ENCODE peak calls at places on chromosomes 7 and 10, in six cellular contexts. W is HCT116, M is endodermal cell, Q is fibroblast of lung, K is colonic mucosa, Z is SK-N-SH. V is an unnamed sample.

GRCh38 chr10:58467931-58468635 is 44.6 kb upstream of the BICC1 start:
- DNase-seq in Z (no peak), K (no peak), Q (no peak), W (no peak), M (no peak), V (no peak)

GRCh38 chr7:100694196-100694745 is at the start of gene GIGYF1:
- DNase-seq in W (no peak), K (peak; percentile 72), M (peak; percentile 87), Z (peak; percentile 100), Q (peak; percentile 57), V (peak; percentile 52)

GRCh38 chr10:45001382-45002148 is 842 bp downstream of the ZNF22 start:
- DNase-seq in Q (peak; percentile 81), Z (peak; percentile 79), M (peak; percentile 74), W (no peak), K (peak; percentile 72), V (peak; percentile 83)

GRCh38 chr7:22700559-22701002 is 26.4 kb upstream of the IL6 start:
- DNase-seq in M (no peak), W (no peak), Q (peak; percentile 76), Z (no peak), K (no peak), V (peak; percentile 54)

GRCh38 chr7:38932509-38933168 is 23.6 kb upstream of the VPS41 start:
- DNase-seq in Z (peak; percentile 53), W (peak; percentile 55), M (peak; percentile 90), K (peak; percentile 64), Q (peak; percentile 18), V (peak; percentile 65)

GRCh38 chr10:122386514-122386913 is 12.0 kb downstream of the PLEKHA1 start:
- DNase-seq in M (no peak), Z (no peak), W (no peak), K (no peak), Q (no peak), V (no peak)

GRCh38 chr7:130943336-130943901 is 209.4 kb upstream of the KLF14 start:
- DNase-seq in Z (no peak), K (no peak), M (no peak), W (no peak), Q (peak; percentile 93), V (peak; percentile 76)

GRCh38 chr7:80259-81236 is 111.8 kb upstream of the FAM20C start:
- DNase-seq in W (no peak), K (peak; percentile 14), M (peak; percentile 35), Z (no peak), Q (no peak), V (no peak)

GRCh38 chr10:4848341-4849041 is 22.5 kb downstream of the AKR1E2 start:
- DNase-seq in K (no peak), W (no peak), Z (no peak), Q (no peak), M (no peak), V (peak; percentile 7)

GRCh38 chr10:92181575-92181974 is 109.3 kb downstream of the CPEB3 start:
- DNase-seq in K (no peak), Z (no peak), Q (no peak), W (no peak), M (no peak), V (peak; percentile 28)
- TF ChIP-seq CTCF in K (no peak), Z (peak; percentile 45), Q (peak; percentile 37), W (peak; percentile 47), M (peak; percentile 71), V (peak; percentile 45)

GRCh38 chr10:69803809-69804208 is 2.1 kb downstream of the COL13A1 start:
- DNase-seq in Q (no peak), Z (no peak), W (no peak), K (no peak), M (no peak), V (no peak)
- H3K4me3 ChIP-seq in Q (peak overlapping the region; percentile 92), Z (peak overlapping the region; percentile 84), W (no peak overlapping the region), K (no peak overlapping the region), M (no peak overlapping the region), V (no peak overlapping the region)

GRCh38 chr7:81500631-81501030 is 269.2 kb downstream of the HGF start:
- DNase-seq in K (no peak), Z (no peak), M (no peak), Q (no peak), W (no peak), V (no peak)

GRCh38 chr7:81499262-81500116 is 270.4 kb downstream of the HGF start:
- DNase-seq in M (peak; percentile 56), W (peak; percentile 81), Z (peak; percentile 47), K (no peak), Q (peak; percentile 73), V (peak; percentile 93)

GRCh38 chr7:81503321-81503720 is 266.5 kb downstream of the HGF start:
- DNase-seq in W (no peak), K (no peak), Q (no peak), Z (no peak), M (no peak), V (no peak)

GRCh38 chr7:81503771-81504170 is 266.1 kb downstream of the HGF start:
- DNase-seq in Z (no peak), Q (no peak), M (no peak), W (no peak), K (no peak), V (no peak)

GRCh38 chr7:81501220-81501619 is 268.6 kb downstream of the HGF start:
- DNase-seq in Q (peak; percentile 44), M (no peak), W (peak; percentile 13), Z (peak; percentile 33), K (no peak), V (peak; percentile 86)
- TF ChIP-seq CTCF in Q (peak; percentile 45), M (no peak), W (peak; percentile 9), Z (peak; percentile 76), K (no peak), V (peak; percentile 40)

GRCh38 chr10:97648557-97649404 is 8.3 kb downstream of the PI4K2A start:
- DNase-seq in Z (no peak), W (peak; percentile 69), Q (peak; percentile 95), K (peak; percentile 21), M (peak; percentile 58), V (peak; percentile 97)
- H3K4me3 ChIP-seq in Z (no peak overlapping the region), W (no peak overlapping the region), Q (no peak overlapping the region), K (no peak overlapping the region), M (no peak overlapping the region), V (no peak overlapping the region)

GRCh38 chr10:73251683-73252444 is 580 bp downstream of the MRPS16 start:
- DNase-seq in W (no peak), K (peak; percentile 22), M (peak; percentile 71), Q (no peak), Z (peak; percentile 37), V (peak; percentile 29)

GRCh38 chr10:73248259-73248724 is 1.2 kb upstream of the DNAJC9 start:
- DNase-seq in Z (no peak), Q (no peak), W (no peak), K (no peak), M (no peak), V (no peak)

GRCh38 chr10:73252445-73253225 is at the start of gene MRPS16:
- DNase-seq in M (peak; percentile 98), Z (peak; percentile 92), W (peak; percentile 93), K (peak; percentile 97), Q (peak; percentile 98), V (peak; percentile 98)

GRCh38 chr10:73247509-73248258 is 629 bp upstream of the DNAJC9 start:
- DNase-seq in W (no peak), Z (no peak), Q (no peak), M (no peak), K (no peak), V (no peak)

GRCh38 chr10:73253226-73253557 is 748 bp upstream of the MRPS16 start:
- DNase-seq in K (peak; percentile 19), W (no peak), M (no peak), Q (no peak), Z (no peak), V (no peak)
- TF ChIP-seq CTCF in K (no peak), W (no peak), M (peak; percentile 26), Q (no peak), Z (no peak), V (no peak)

GRCh38 chr10:13890233-13890616 is 303.5 kb downstream of the PRPF18 start:
- DNase-seq in M (no peak), Z (no peak), W (no peak), K (no peak), Q (peak; percentile 57), V (no peak)
- H3K4me3 ChIP-seq in M (peak overlapping the region; percentile 86), Z (peak overlapping the region; percentile 81), W (no peak overlapping the region), K (no peak overlapping the region), Q (peak overlapping the region; percentile 59), V (peak overlapping the region; percentile 58)

DNA sequence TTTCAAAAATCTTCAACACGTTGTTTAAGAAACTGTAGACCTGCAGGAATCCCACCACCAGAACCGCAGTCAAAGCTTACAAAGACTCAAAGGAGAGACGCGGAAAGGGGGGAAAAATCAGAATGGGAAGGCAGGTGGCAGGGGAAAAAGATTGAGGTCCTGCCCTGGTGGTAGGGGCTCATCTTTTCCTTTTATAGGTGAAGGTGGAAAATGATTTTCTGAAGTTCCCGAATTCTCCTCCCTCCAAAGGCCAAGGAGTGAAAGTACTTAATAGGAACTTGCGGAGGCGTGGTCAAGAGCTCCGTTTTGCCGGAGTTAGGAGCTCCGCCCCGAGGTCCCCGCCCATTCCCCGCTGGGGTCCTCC is 729 bp downstream of the BBIP1 start:
- DNase-seq in W (peak; percentile 93), K (peak; percentile 97), Q (peak; percentile 96), M (peak; percentile 98), Z (no peak), V (peak; percentile 98)
- TF ChIP-seq CTCF in W (no peak), K (no peak), Q (no peak), M (no peak), Z (peak; percentile 8), V (no peak)

GRCh38 chr7:57220746-57221145 is 88.5 kb upstream of the ZNF479 start:
- DNase-seq in Q (no peak), M (no peak), W (no peak), Z (no peak), K (no peak), V (no peak)
- H3K4me3 ChIP-seq in Q (no peak overlapping the region), M (no peak overlapping the region), W (no peak overlapping the region), Z (no peak overlapping the region), K (no peak overlapping the region), V (no peak overlapping the region)

DNA sequence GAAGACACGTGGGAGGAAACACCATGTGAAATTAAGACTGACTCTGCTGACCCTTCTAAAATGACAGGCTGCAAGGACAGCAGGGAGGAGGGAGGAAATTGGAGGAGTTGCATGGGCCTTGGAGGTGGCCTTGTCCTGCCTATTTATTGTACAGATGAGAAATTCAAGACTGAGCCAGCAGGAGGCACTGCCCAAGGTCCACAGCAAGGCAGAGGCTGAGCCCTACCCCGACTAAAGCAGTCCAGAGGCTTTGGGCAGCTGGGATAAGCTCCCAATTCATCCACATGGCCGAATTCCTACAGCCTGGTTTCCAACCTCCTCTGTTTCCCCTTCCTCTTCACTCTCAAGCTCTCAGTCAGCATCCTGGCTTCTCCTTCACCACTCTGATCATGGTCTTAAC is 215.9 kb upstream of the ZMIZ1 start:
- DNase-seq in Z (no peak), W (peak; percentile 18), Q (no peak), M (peak; percentile 88), K (peak; percentile 42), V (peak; percentile 51)
- TF ChIP-seq CTCF in Z (peak; percentile 40), W (peak; percentile 44), Q (peak; percentile 14), M (peak; percentile 85), K (peak; percentile 28), V (peak; percentile 32)

V was measured in cardiac fibroblast.